ENCODE peak calls at places on chromosome 2, in seven cellular contexts. One of them, this sample, is unnamed.

GRCh38 chr2:186058604-186059003 is 320.0 kb downstream of the FSIP2 start:
- DNase-seq in left ventricle myocardium inferior: no peak
- DNase-seq in IMR-90: peak
- DNase-seq in WERI-Rb-1: no peak
- DNase-seq in tibial nerve: no peak
- DNase-seq in fibroblast of pulmonary artery: no peak
- DNase-seq in fibroblast of lung: peak
- DNase-seq in this sample: no peak

GRCh38 chr2:73291461-73292315 is 1.7 kb downstream of the EGR4 start:
- DNase-seq in fibroblast of lung: no peak
- DNase-seq in WERI-Rb-1: peak
- DNase-seq in left ventricle myocardium inferior: no peak
- DNase-seq in IMR-90: no peak
- DNase-seq in tibial nerve: no peak
- DNase-seq in fibroblast of pulmonary artery: no peak
- DNase-seq in this sample: peak

GRCh38 chr2:187485535-187485934 is 37.5 kb upstream of the CALCRL start:
- DNase-seq in tibial nerve: no peak
- DNase-seq in fibroblast of pulmonary artery: no peak
- DNase-seq in fibroblast of lung: no peak
- DNase-seq in IMR-90: no peak
- DNase-seq in WERI-Rb-1: no peak
- DNase-seq in left ventricle myocardium inferior: no peak
- DNase-seq in this sample: no peak

GRCh38 chr2:214731008-214731407 is 78.5 kb downstream of the BARD1 start:
- DNase-seq in IMR-90: no peak
- DNase-seq in WERI-Rb-1: no peak
- DNase-seq in left ventricle myocardium inferior: no peak
- DNase-seq in fibroblast of pulmonary artery: no peak
- DNase-seq in tibial nerve: no peak
- DNase-seq in fibroblast of lung: no peak
- DNase-seq in this sample: no peak

GRCh38 chr2:70471129-70471528 is 82.5 kb downstream of the TGFA start:
- DNase-seq in fibroblast of lung: no peak
- DNase-seq in IMR-90: no peak
- DNase-seq in fibroblast of pulmonary artery: no peak
- DNase-seq in left ventricle myocardium inferior: no peak
- DNase-seq in tibial nerve: no peak
- DNase-seq in WERI-Rb-1: no peak
- DNase-seq in this sample: no peak

GRCh38 chr2:39608212-39608575 is 57.5 kb upstream of the TMEM178A start:
- DNase-seq in fibroblast of lung: no peak
- DNase-seq in fibroblast of pulmonary artery: no peak
- DNase-seq in tibial nerve: no peak
- DNase-seq in IMR-90: no peak
- DNase-seq in WERI-Rb-1: no peak
- DNase-seq in left ventricle myocardium inferior: no peak
- DNase-seq in this sample: no peak

GRCh38 chr2:123144082-123144481 is 881.0 kb upstream of the CNTNAP5 start:
- DNase-seq in WERI-Rb-1: no peak
- DNase-seq in tibial nerve: no peak
- DNase-seq in fibroblast of pulmonary artery: no peak
- DNase-seq in IMR-90: no peak
- DNase-seq in left ventricle myocardium inferior: no peak
- DNase-seq in fibroblast of lung: no peak
- DNase-seq in this sample: no peak

GRCh38 chr2:216989335-216990129 is 129.7 kb upstream of the TNP1 start:
- DNase-seq in fibroblast of pulmonary artery: peak
- DNase-seq in WERI-Rb-1: peak
- DNase-seq in IMR-90: peak
- DNase-seq in tibial nerve: no peak
- DNase-seq in left ventricle myocardium inferior: no peak
- DNase-seq in fibroblast of lung: peak
- DNase-seq in this sample: peak

GRCh38 chr2:216807861-216808272 is 52.0 kb downstream of the TNP1 start:
- DNase-seq in IMR-90: peak
- DNase-seq in tibial nerve: no peak
- DNase-seq in WERI-Rb-1: no peak
- DNase-seq in left ventricle myocardium inferior: peak
- DNase-seq in fibroblast of pulmonary artery: no peak
- DNase-seq in fibroblast of lung: no peak
- DNase-seq in this sample: no peak

GRCh38 chr2:141641462-141641861 is 489.4 kb downstream of the LRP1B start:
- DNase-seq in IMR-90: peak
- DNase-seq in left ventricle myocardium inferior: no peak
- DNase-seq in tibial nerve: no peak
- DNase-seq in fibroblast of pulmonary artery: peak
- DNase-seq in fibroblast of lung: peak
- DNase-seq in WERI-Rb-1: no peak
- DNase-seq in this sample: peak

GRCh38 chr2:161078211-161078539 is 82.1 kb upstream of the TANK start:
- DNase-seq in fibroblast of pulmonary artery: no peak
- DNase-seq in IMR-90: no peak
- DNase-seq in fibroblast of lung: no peak
- DNase-seq in left ventricle myocardium inferior: no peak
- DNase-seq in WERI-Rb-1: no peak
- DNase-seq in tibial nerve: no peak
- DNase-seq in this sample: no peak

GRCh38 chr2:62577994-62578836 is 72.2 kb upstream of the TMEM17 start:
- DNase-seq in fibroblast of pulmonary artery: peak
- DNase-seq in fibroblast of lung: peak
- DNase-seq in IMR-90: peak
- DNase-seq in tibial nerve: no peak
- DNase-seq in left ventricle myocardium inferior: no peak
- DNase-seq in WERI-Rb-1: no peak
- DNase-seq in this sample: peak

GRCh38 chr2:48566582-48566981 is 36.6 kb downstream of the STON1 start:
- DNase-seq in fibroblast of pulmonary artery: peak
- DNase-seq in tibial nerve: no peak
- DNase-seq in fibroblast of lung: peak
- DNase-seq in left ventricle myocardium inferior: no peak
- DNase-seq in WERI-Rb-1: no peak
- DNase-seq in IMR-90: peak
- DNase-seq in this sample: peak

GRCh38 chr2:219302412-219302968 is 6.7 kb downstream of the PTPRN start:
- DNase-seq in fibroblast of lung: no peak
- DNase-seq in WERI-Rb-1: no peak
- DNase-seq in left ventricle myocardium inferior: no peak
- DNase-seq in fibroblast of pulmonary artery: no peak
- DNase-seq in tibial nerve: no peak
- DNase-seq in IMR-90: no peak
- DNase-seq in this sample: no peak

GRCh38 chr2:109216332-109216731 is 87.3 kb downstream of the SH3RF3 start:
- DNase-seq in IMR-90: no peak
- DNase-seq in fibroblast of pulmonary artery: no peak
- DNase-seq in tibial nerve: no peak
- DNase-seq in left ventricle myocardium inferior: no peak
- DNase-seq in WERI-Rb-1: peak
- DNase-seq in fibroblast of lung: no peak
- DNase-seq in this sample: no peak

GRCh38 chr2:8148260-8148880 is 533.5 kb upstream of the ID2 start:
- DNase-seq in fibroblast of pulmonary artery: peak
- DNase-seq in left ventricle myocardium inferior: no peak
- DNase-seq in fibroblast of lung: peak
- DNase-seq in tibial nerve: no peak
- DNase-seq in WERI-Rb-1: no peak
- DNase-seq in IMR-90: peak
- DNase-seq in this sample: peak

GRCh38 chr2:66700181-66700686 is 265.3 kb downstream of the MEIS1 start:
- DNase-seq in left ventricle myocardium inferior: no peak
- DNase-seq in IMR-90: no peak
- DNase-seq in WERI-Rb-1: no peak
- DNase-seq in fibroblast of lung: no peak
- DNase-seq in tibial nerve: no peak
- DNase-seq in fibroblast of pulmonary artery: no peak
- DNase-seq in this sample: no peak

GRCh38 chr2:18245375-18245774 is 315.1 kb downstream of the RDH14 start:
- DNase-seq in WERI-Rb-1: peak
- DNase-seq in fibroblast of lung: no peak
- DNase-seq in tibial nerve: no peak
- DNase-seq in IMR-90: no peak
- DNase-seq in left ventricle myocardium inferior: no peak
- DNase-seq in fibroblast of pulmonary artery: no peak
- DNase-seq in this sample: no peak

GRCh38 chr2:233307565-233307964 is at the start of gene SAG:
- DNase-seq in left ventricle myocardium inferior: no peak
- DNase-seq in IMR-90: no peak
- DNase-seq in WERI-Rb-1: peak
- DNase-seq in tibial nerve: no peak
- DNase-seq in fibroblast of lung: no peak
- DNase-seq in fibroblast of pulmonary artery: no peak
- DNase-seq in this sample: no peak

GRCh38 chr2:44655401-44655864 is 286.1 kb upstream of the SIX3 start:
- DNase-seq in fibroblast of lung: no peak
- DNase-seq in tibial nerve: no peak
- DNase-seq in left ventricle myocardium inferior: no peak
- DNase-seq in WERI-Rb-1: no peak
- DNase-seq in IMR-90: no peak
- DNase-seq in fibroblast of pulmonary artery: no peak
- DNase-seq in this sample: no peak

GRCh38 chr2:121529439-121530209 is 1.1 kb upstream of the RNU4ATAC start:
- DNase-seq in WERI-Rb-1: peak
- DNase-seq in fibroblast of pulmonary artery: peak
- DNase-seq in tibial nerve: no peak
- DNase-seq in left ventricle myocardium inferior: peak
- DNase-seq in fibroblast of lung: peak
- DNase-seq in IMR-90: peak
- DNase-seq in this sample: peak

GRCh38 chr2:219675206-219675605 is 47.8 kb downstream of the SLC4A3 start:
- DNase-seq in WERI-Rb-1: no peak
- DNase-seq in fibroblast of pulmonary artery: no peak
- DNase-seq in left ventricle myocardium inferior: no peak
- DNase-seq in IMR-90: no peak
- DNase-seq in fibroblast of lung: no peak
- DNase-seq in tibial nerve: no peak
- DNase-seq in this sample: no peak

DNA sequence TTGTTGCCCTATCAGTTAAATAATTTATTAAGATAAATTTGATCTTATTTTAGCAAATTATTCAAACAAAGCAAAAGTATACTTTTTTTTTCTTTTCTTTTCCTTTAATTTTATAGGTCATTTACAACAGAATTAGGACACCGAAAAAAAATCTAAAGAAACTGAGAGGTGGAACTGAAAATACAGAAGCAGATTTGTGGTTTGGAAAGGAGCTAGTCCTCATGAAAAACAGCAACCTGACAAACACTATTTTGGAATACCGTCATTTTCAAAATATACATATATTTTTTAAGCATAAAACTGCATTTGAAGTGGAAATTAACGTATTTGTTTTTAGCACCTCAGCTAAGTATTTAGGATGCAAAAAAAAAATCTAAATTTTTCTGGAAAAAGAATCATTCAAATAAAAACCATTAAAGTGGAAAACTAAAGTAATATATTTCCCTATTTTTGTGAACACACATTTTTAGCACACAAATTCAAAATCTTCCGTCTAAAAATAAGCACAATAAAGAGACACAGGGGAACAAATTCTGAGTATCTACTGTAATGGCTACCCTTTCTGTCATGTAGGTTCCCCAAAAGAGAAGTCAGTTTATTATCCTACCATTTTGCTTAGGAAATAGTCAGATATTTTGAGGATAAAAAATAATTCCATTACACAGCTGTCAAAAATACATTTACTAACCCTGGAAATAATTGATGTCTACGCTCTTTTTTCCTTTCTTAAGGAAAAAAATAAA is 2.7 kb downstream of the CCDC88A start:
- DNase-seq in IMR-90: no peak
- DNase-seq in fibroblast of lung: no peak
- DNase-seq in fibroblast of pulmonary artery: no peak
- DNase-seq in left ventricle myocardium inferior: no peak
- DNase-seq in tibial nerve: no peak
- DNase-seq in WERI-Rb-1: no peak
- DNase-seq in this sample: no peak
- H3K4me3 ChIP-seq in IMR-90: no peak
- H3K4me3 ChIP-seq in fibroblast of lung: peak
- H3K4me3 ChIP-seq in fibroblast of pulmonary artery: peak
- H3K4me3 ChIP-seq in left ventricle myocardium inferior: peak
- H3K4me3 ChIP-seq in tibial nerve: no peak
- H3K4me3 ChIP-seq in WERI-Rb-1: no peak
- H3K4me3 ChIP-seq in this sample: peak

GRCh38 chr2:98727369-98727749 is 3.6 kb downstream of the MGAT4A start:
- DNase-seq in left ventricle myocardium inferior: peak
- DNase-seq in tibial nerve: no peak
- DNase-seq in fibroblast of pulmonary artery: no peak
- DNase-seq in IMR-90: no peak
- DNase-seq in fibroblast of lung: no peak
- DNase-seq in WERI-Rb-1: no peak
- DNase-seq in this sample: no peak
- TF ChIP-seq CTCF in left ventricle myocardium inferior: no peak
- TF ChIP-seq CTCF in tibial nerve: no peak
- TF ChIP-seq CTCF in fibroblast of pulmonary artery: no peak
- TF ChIP-seq CTCF in IMR-90: no peak
- TF ChIP-seq CTCF in fibroblast of lung: no peak
- TF ChIP-seq CTCF in WERI-Rb-1: no peak
- TF ChIP-seq CTCF in this sample: no peak

GRCh38 chr2:11743846-11744553 is 2.4 kb upstream of the LPIN1 start:
- DNase-seq in IMR-90: peak
- DNase-seq in fibroblast of lung: peak
- DNase-seq in fibroblast of pulmonary artery: peak
- DNase-seq in tibial nerve: peak
- DNase-seq in left ventricle myocardium inferior: peak
- DNase-seq in WERI-Rb-1: peak
- DNase-seq in this sample: peak
- H3K4me3 ChIP-seq in IMR-90: peak
- H3K4me3 ChIP-seq in fibroblast of lung: peak
- H3K4me3 ChIP-seq in fibroblast of pulmonary artery: peak
- H3K4me3 ChIP-seq in tibial nerve: peak
- H3K4me3 ChIP-seq in left ventricle myocardium inferior: peak
- H3K4me3 ChIP-seq in WERI-Rb-1: peak
- H3K4me3 ChIP-seq in this sample: peak

GRCh38 chr2:155368934-155369333 is 670.4 kb downstream of the KCNJ3 start:
- DNase-seq in left ventricle myocardium inferior: no peak
- DNase-seq in tibial nerve: no peak
- DNase-seq in IMR-90: peak
- DNase-seq in fibroblast of lung: peak
- DNase-seq in fibroblast of pulmonary artery: peak
- DNase-seq in WERI-Rb-1: no peak
- DNase-seq in this sample: no peak

GRCh38 chr2:155377931-155378444 is 679.5 kb downstream of the KCNJ3 start:
- DNase-seq in WERI-Rb-1: no peak
- DNase-seq in left ventricle myocardium inferior: no peak
- DNase-seq in fibroblast of pulmonary artery: peak
- DNase-seq in tibial nerve: no peak
- DNase-seq in IMR-90: no peak
- DNase-seq in fibroblast of lung: peak
- DNase-seq in this sample: no peak

GRCh38 chr2:155377178-155377780 is 678.8 kb downstream of the KCNJ3 start:
- DNase-seq in left ventricle myocardium inferior: no peak
- DNase-seq in WERI-Rb-1: no peak
- DNase-seq in fibroblast of pulmonary artery: peak
- DNase-seq in tibial nerve: no peak
- DNase-seq in fibroblast of lung: peak
- DNase-seq in IMR-90: peak
- DNase-seq in this sample: peak

DNA sequence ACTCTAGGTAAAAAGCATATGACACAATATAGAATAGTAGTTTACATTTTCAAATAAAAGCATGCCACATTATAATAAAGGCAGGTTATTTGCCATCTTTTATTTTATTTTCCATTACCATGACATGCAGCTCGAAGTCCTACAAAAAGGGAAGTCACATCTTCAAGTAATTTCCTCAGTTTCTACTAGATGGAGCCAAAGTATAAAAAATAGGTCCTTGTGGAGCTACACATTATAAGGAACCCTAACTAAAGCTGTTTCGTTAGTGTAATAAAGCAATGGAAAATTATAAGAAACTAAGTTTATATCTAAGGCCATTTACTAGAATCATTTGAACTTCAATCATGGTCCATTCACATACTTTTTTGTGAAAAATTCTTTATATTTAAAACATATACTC is 674.5 kb downstream of the KCNJ3 start:
- DNase-seq in IMR-90: no peak
- DNase-seq in left ventricle myocardium inferior: no peak
- DNase-seq in tibial nerve: no peak
- DNase-seq in WERI-Rb-1: no peak
- DNase-seq in fibroblast of lung: peak
- DNase-seq in fibroblast of pulmonary artery: peak
- DNase-seq in this sample: no peak
- TF ChIP-seq CTCF in IMR-90: no peak
- TF ChIP-seq CTCF in left ventricle myocardium inferior: no peak
- TF ChIP-seq CTCF in tibial nerve: no peak
- TF ChIP-seq CTCF in WERI-Rb-1: no peak
- TF ChIP-seq CTCF in fibroblast of lung: peak
- TF ChIP-seq CTCF in fibroblast of pulmonary artery: peak
- TF ChIP-seq CTCF in this sample: no peak

This sample was measured in foreskin fibroblast.